ENCODE peak calls at places on chromosomes 11 and 22, in four cellular contexts. One of them, this sample, is unnamed. For H3K9me3, the result is how much of the 10 kb centered on the place peaks cover.

GRCh38 chr11:1401001-1401445 is 11.3 kb downstream of the BRSK2 start:
- DNase-seq in neural progenitor cell: no peak
- DNase-seq in CD4-positive, alpha-beta memory T cell: no peak
- DNase-seq in spleen: no peak
- DNase-seq in this sample: no peak

GRCh38 chr11:17687946-17688670 is 31.3 kb upstream of the MYOD1 start:
- DNase-seq in neural progenitor cell: no peak
- DNase-seq in CD4-positive, alpha-beta memory T cell: no peak
- DNase-seq in spleen: no peak
- DNase-seq in this sample: no peak

GRCh38 chr11:95082576-95083001 is 7.1 kb upstream of the ENDOD1 start:
- DNase-seq in neural progenitor cell: no peak
- DNase-seq in spleen: no peak
- DNase-seq in CD4-positive, alpha-beta memory T cell: no peak
- DNase-seq in this sample: no peak

GRCh38 chr11:82775736-82776346 is 42.2 kb upstream of the FAM181B start:
- DNase-seq in CD4-positive, alpha-beta memory T cell: peak
- DNase-seq in spleen: no peak
- DNase-seq in neural progenitor cell: peak
- DNase-seq in this sample: no peak

GRCh38 chr11:68673991-68674390 is 10.4 kb upstream of the GAL start:
- DNase-seq in CD4-positive, alpha-beta memory T cell: no peak
- DNase-seq in spleen: peak
- DNase-seq in neural progenitor cell: no peak
- DNase-seq in this sample: no peak

GRCh38 chr11:70108250-70108649 is 30.1 kb downstream of the ANO1 start:
- DNase-seq in CD4-positive, alpha-beta memory T cell: no peak
- DNase-seq in spleen: no peak
- DNase-seq in neural progenitor cell: no peak
- DNase-seq in this sample: no peak

GRCh38 chr11:12410006-12410728 is 32.8 kb downstream of the PARVA start:
- DNase-seq in neural progenitor cell: peak
- DNase-seq in spleen: no peak
- DNase-seq in CD4-positive, alpha-beta memory T cell: no peak
- DNase-seq in this sample: no peak

GRCh38 chr22:40203568-40203967 is 25.8 kb downstream of the TNRC6B start:
- DNase-seq in spleen: no peak
- DNase-seq in neural progenitor cell: no peak
- DNase-seq in CD4-positive, alpha-beta memory T cell: peak
- DNase-seq in this sample: no peak

GRCh38 chr22:22410121-22410520 is 98.4 kb downstream of the ZNF280B start:
- DNase-seq in CD4-positive, alpha-beta memory T cell: no peak
- DNase-seq in neural progenitor cell: no peak
- DNase-seq in spleen: peak
- DNase-seq in this sample: peak

GRCh38 chr11:36030707-36031365 is 87.0 kb downstream of the LDLRAD3 start:
- DNase-seq in neural progenitor cell: no peak
- DNase-seq in CD4-positive, alpha-beta memory T cell: no peak
- DNase-seq in spleen: no peak
- DNase-seq in this sample: no peak

GRCh38 chr11:134659882-134660281 is 247.8 kb upstream of the B3GAT1 start:
- DNase-seq in neural progenitor cell: no peak
- DNase-seq in spleen: no peak
- DNase-seq in CD4-positive, alpha-beta memory T cell: no peak
- DNase-seq in this sample: no peak

GRCh38 chr22:31969789-31970489 is 25.6 kb downstream of the YWHAH start:
- DNase-seq in neural progenitor cell: peak
- DNase-seq in spleen: peak
- DNase-seq in CD4-positive, alpha-beta memory T cell: peak
- DNase-seq in this sample: peak

GRCh38 chr11:122202161-122202950 is 86.3 kb upstream of the BLID start:
- DNase-seq in CD4-positive, alpha-beta memory T cell: no peak
- DNase-seq in neural progenitor cell: no peak
- DNase-seq in spleen: no peak
- DNase-seq in this sample: no peak

GRCh38 chr11:126464796-126465195 is 109.3 kb downstream of the ST3GAL4 start:
- DNase-seq in neural progenitor cell: no peak
- DNase-seq in spleen: no peak
- DNase-seq in CD4-positive, alpha-beta memory T cell: no peak
- DNase-seq in this sample: no peak

GRCh38 chr11:128156486-128156885 is 430.9 kb downstream of the ETS1 start:
- DNase-seq in neural progenitor cell: peak
- DNase-seq in spleen: no peak
- DNase-seq in CD4-positive, alpha-beta memory T cell: no peak
- DNase-seq in this sample: no peak

GRCh38 chr22:45125198-45125597 is 38.5 kb upstream of the NUP50 start:
- DNase-seq in spleen: no peak
- DNase-seq in CD4-positive, alpha-beta memory T cell: no peak
- DNase-seq in neural progenitor cell: peak
- DNase-seq in this sample: no peak

GRCh38 chr11:15871904-15872303 is 484.4 kb downstream of the SOX6 start:
- DNase-seq in spleen: no peak
- DNase-seq in CD4-positive, alpha-beta memory T cell: no peak
- DNase-seq in neural progenitor cell: no peak
- DNase-seq in this sample: no peak

GRCh38 chr11:76209671-76209955 is 3.3 kb upstream of the WNT11 start:
- DNase-seq in neural progenitor cell: no peak
- DNase-seq in spleen: no peak
- DNase-seq in CD4-positive, alpha-beta memory T cell: peak
- DNase-seq in this sample: no peak

GRCh38 chr11:1484716-1485503 is 1.7 kb downstream of the MOB2 start:
- DNase-seq in neural progenitor cell: no peak
- DNase-seq in CD4-positive, alpha-beta memory T cell: no peak
- DNase-seq in spleen: peak
- DNase-seq in this sample: peak

GRCh38 chr22:11613898-11614755 is 3913.9 kb upstream of the OR11H1 start:
- DNase-seq in spleen: peak
- DNase-seq in neural progenitor cell: no peak
- DNase-seq in CD4-positive, alpha-beta memory T cell: no peak
- DNase-seq in this sample: no peak
- H3K9me3 ChIP-seq in spleen: half or more
- H3K9me3 ChIP-seq in neural progenitor cell: half or more
- H3K9me3 ChIP-seq in CD4-positive, alpha-beta memory T cell: under half
- H3K9me3 ChIP-seq in this sample: under half

GRCh38 chr22:38135133-38135706 is 24.7 kb upstream of the BAIAP2L2 start:
- DNase-seq in neural progenitor cell: no peak
- DNase-seq in CD4-positive, alpha-beta memory T cell: no peak
- DNase-seq in spleen: no peak
- DNase-seq in this sample: no peak
- H3K9me3 ChIP-seq in neural progenitor cell: under half
- H3K9me3 ChIP-seq in CD4-positive, alpha-beta memory T cell: under half
- H3K9me3 ChIP-seq in spleen: under half
- H3K9me3 ChIP-seq in this sample: under half

GRCh38 chr22:47630741-47631534 is 868.5 kb downstream of the TBC1D22A start:
- DNase-seq in spleen: no peak
- DNase-seq in CD4-positive, alpha-beta memory T cell: no peak
- DNase-seq in neural progenitor cell: no peak
- DNase-seq in this sample: no peak

GRCh38 chr22:47628477-47629272 is 866.2 kb downstream of the TBC1D22A start:
- DNase-seq in neural progenitor cell: no peak
- DNase-seq in spleen: no peak
- DNase-seq in CD4-positive, alpha-beta memory T cell: no peak
- DNase-seq in this sample: no peak

GRCh38 chr22:47629791-47630655 is 867.6 kb downstream of the TBC1D22A start:
- DNase-seq in CD4-positive, alpha-beta memory T cell: no peak
- DNase-seq in neural progenitor cell: no peak
- DNase-seq in spleen: no peak
- DNase-seq in this sample: no peak

GRCh38 chr22:47627561-47628253 is 865.3 kb downstream of the TBC1D22A start:
- DNase-seq in neural progenitor cell: no peak
- DNase-seq in spleen: no peak
- DNase-seq in CD4-positive, alpha-beta memory T cell: no peak
- DNase-seq in this sample: no peak

GRCh38 chr22:47629273-47629711 is 866.8 kb downstream of the TBC1D22A start:
- DNase-seq in spleen: no peak
- DNase-seq in neural progenitor cell: no peak
- DNase-seq in CD4-positive, alpha-beta memory T cell: no peak
- DNase-seq in this sample: no peak
- H3K9me3 ChIP-seq in spleen: under half
- H3K9me3 ChIP-seq in neural progenitor cell: under half
- H3K9me3 ChIP-seq in CD4-positive, alpha-beta memory T cell: under half
- H3K9me3 ChIP-seq in this sample: under half

GRCh38 chr22:42620084-42620483 is 5.4 kb upstream of the POLDIP3 start:
- DNase-seq in neural progenitor cell: no peak
- DNase-seq in spleen: no peak
- DNase-seq in CD4-positive, alpha-beta memory T cell: no peak
- DNase-seq in this sample: no peak

GRCh38 chr22:42623756-42624446 is 9.2 kb upstream of the POLDIP3 start:
- DNase-seq in CD4-positive, alpha-beta memory T cell: no peak
- DNase-seq in neural progenitor cell: no peak
- DNase-seq in spleen: no peak
- DNase-seq in this sample: no peak

GRCh38 chr22:42623301-42623751 is 8.6 kb upstream of the POLDIP3 start:
- DNase-seq in spleen: peak
- DNase-seq in CD4-positive, alpha-beta memory T cell: no peak
- DNase-seq in neural progenitor cell: no peak
- DNase-seq in this sample: no peak

GRCh38 chr22:42621505-42622002 is 6.9 kb upstream of the POLDIP3 start:
- DNase-seq in neural progenitor cell: peak
- DNase-seq in spleen: peak
- DNase-seq in CD4-positive, alpha-beta memory T cell: peak
- DNase-seq in this sample: peak

GRCh38 chr22:42622061-42622710 is 7.5 kb upstream of the POLDIP3 start:
- DNase-seq in neural progenitor cell: no peak
- DNase-seq in CD4-positive, alpha-beta memory T cell: no peak
- DNase-seq in spleen: no peak
- DNase-seq in this sample: no peak
- H3K9me3 ChIP-seq in neural progenitor cell: under half
- H3K9me3 ChIP-seq in CD4-positive, alpha-beta memory T cell: under half
- H3K9me3 ChIP-seq in spleen: under half
- H3K9me3 ChIP-seq in this sample: under half

DNA sequence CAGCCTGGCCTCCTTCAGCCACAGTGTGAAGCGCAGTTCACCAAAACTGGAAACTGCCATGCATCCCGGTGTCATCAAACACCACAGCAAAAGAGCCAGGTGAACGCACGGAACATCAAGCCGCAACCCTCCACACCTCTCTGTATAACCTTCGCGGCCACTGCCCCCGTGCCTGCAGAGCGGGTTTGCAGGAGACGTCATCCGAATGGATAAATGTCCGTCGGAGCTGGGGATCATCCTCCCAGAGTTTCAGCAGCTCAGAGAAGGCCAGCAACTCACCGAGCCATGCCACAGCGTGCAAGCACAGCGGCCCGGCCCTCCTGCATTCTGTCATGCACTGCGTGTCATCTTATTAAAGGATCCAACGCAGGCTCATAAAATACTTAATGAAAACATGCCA is 310.0 kb downstream of the BRD1 start:
- DNase-seq in spleen: no peak
- DNase-seq in CD4-positive, alpha-beta memory T cell: no peak
- DNase-seq in neural progenitor cell: no peak
- DNase-seq in this sample: no peak
- H3K9me3 ChIP-seq in spleen: under half
- H3K9me3 ChIP-seq in CD4-positive, alpha-beta memory T cell: under half
- H3K9me3 ChIP-seq in neural progenitor cell: under half
- H3K9me3 ChIP-seq in this sample: under half

GRCh38 chr22:47623056-47623739 is 860.7 kb downstream of the TBC1D22A start:
- DNase-seq in neural progenitor cell: no peak
- DNase-seq in CD4-positive, alpha-beta memory T cell: no peak
- DNase-seq in spleen: peak
- DNase-seq in this sample: no peak
- H3K9me3 ChIP-seq in neural progenitor cell: under half
- H3K9me3 ChIP-seq in CD4-positive, alpha-beta memory T cell: under half
- H3K9me3 ChIP-seq in spleen: under half
- H3K9me3 ChIP-seq in this sample: under half

GRCh38 chr11:3356858-3357257 is 22.1 kb downstream of the ZNF195 start:
- DNase-seq in CD4-positive, alpha-beta memory T cell: no peak
- DNase-seq in spleen: no peak
- DNase-seq in neural progenitor cell: no peak
- DNase-seq in this sample: no peak
- H3K9me3 ChIP-seq in CD4-positive, alpha-beta memory T cell: half or more
- H3K9me3 ChIP-seq in spleen: half or more
- H3K9me3 ChIP-seq in neural progenitor cell: under half
- H3K9me3 ChIP-seq in this sample: half or more

GRCh38 chr22:27420186-27420816 is 381.3 kb downstream of the MN1 start:
- DNase-seq in CD4-positive, alpha-beta memory T cell: no peak
- DNase-seq in spleen: peak
- DNase-seq in neural progenitor cell: no peak
- DNase-seq in this sample: no peak
- H3K9me3 ChIP-seq in CD4-positive, alpha-beta memory T cell: under half
- H3K9me3 ChIP-seq in spleen: under half
- H3K9me3 ChIP-seq in neural progenitor cell: under half
- H3K9me3 ChIP-seq in this sample: under half

DNA sequence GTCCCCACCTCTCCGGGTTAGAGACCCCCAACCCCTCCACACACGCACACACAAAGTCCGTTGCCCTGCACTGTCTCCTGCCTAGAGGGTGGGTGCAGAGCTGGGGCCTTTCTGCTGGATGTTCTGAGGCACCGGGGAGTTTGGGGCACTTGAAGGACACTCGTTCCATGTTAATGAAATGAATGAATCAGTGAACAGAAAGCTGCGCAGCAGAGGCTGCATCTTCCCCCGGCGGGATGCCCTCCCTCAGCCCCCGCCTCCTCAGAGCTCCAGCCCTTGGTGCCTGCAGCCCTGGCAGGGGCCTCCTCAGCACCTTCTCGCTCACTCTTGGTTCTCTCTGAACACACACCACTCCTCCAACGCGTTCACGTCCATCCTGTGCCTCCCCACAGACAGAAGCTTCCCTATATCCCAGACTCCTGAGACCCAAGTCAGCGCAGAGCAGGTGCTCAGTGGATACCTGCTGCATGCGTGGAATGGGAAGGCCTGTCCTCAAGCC is 611.9 kb downstream of the TBC1D22A start:
- DNase-seq in neural progenitor cell: no peak
- DNase-seq in spleen: peak
- DNase-seq in CD4-positive, alpha-beta memory T cell: no peak
- DNase-seq in this sample: peak
- H3K9me3 ChIP-seq in neural progenitor cell: under half
- H3K9me3 ChIP-seq in spleen: under half
- H3K9me3 ChIP-seq in CD4-positive, alpha-beta memory T cell: under half
- H3K9me3 ChIP-seq in this sample: under half